ENCODE peak calls at places on chromosomes 4 and X, in four cellular contexts. M is NCI-H524 treated with DMSO at 0.1 percent for 48 hours, E is heart right ventricle, P is heart left ventricle. K is an unnamed sample.

GRCh38 chrX:120358687-120359086 is 3.2 kb upstream of the ATP1B4 start:
- DNase-seq in M (no peak), E (no peak), P (no peak), K (no peak)

GRCh38 chr4:30436394-30436793 is 283.8 kb upstream of the PCDH7 start:
- DNase-seq in M (no peak), E (no peak), P (no peak), K (no peak)

GRCh38 chr4:7460591-7460990 is 25.9 kb upstream of the PSAPL1 start:
- DNase-seq in M (no peak), E (peak), P (peak), K (no peak)

GRCh38 chr4:28690890-28691289 is 1830.2 kb downstream of the STIM2 start:
- DNase-seq in M (no peak), E (no peak), P (no peak), K (no peak)

GRCh38 chrX:65587616-65588526 is 53.3 kb upstream of the LAS1L start:
- DNase-seq in M (no peak), E (peak), P (peak), K (peak)

GRCh38 chrX:129959493-129959832 is 23.0 kb upstream of the BCORL1 start:
- DNase-seq in M (no peak), E (no peak), P (no peak), K (no peak)

GRCh38 chr4:8762951-8763735 is 108.5 kb downstream of the HMX1 start:
- DNase-seq in M (no peak), E (no peak), P (no peak), K (peak)

GRCh38 chr4:2069161-2069971 is 10.2 kb downstream of the NAT8L start:
- DNase-seq in M (no peak), E (no peak), P (peak), K (no peak)

GRCh38 chr4:7394681-7395451 is 39.9 kb downstream of the PSAPL1 start:
- DNase-seq in M (peak), E (no peak), P (no peak), K (peak)

GRCh38 chrX:153438522-153438921 is 7.3 kb downstream of the TREX2 start:
- DNase-seq in M (peak), E (no peak), P (no peak), K (no peak)

GRCh38 chr4:164779811-164780216 is 25.9 kb downstream of the SMIM31 start:
- DNase-seq in M (no peak), E (no peak), P (no peak), K (peak)

GRCh38 chr4:15577508-15577907 is 77.6 kb downstream of the FBXL5 start:
- DNase-seq in M (no peak), E (no peak), P (no peak), K (no peak)

GRCh38 chr4:99886146-99886545 is 8.1 kb downstream of the LAMTOR3 start:
- DNase-seq in M (no peak), E (no peak), P (no peak), K (no peak)

GRCh38 chr4:183350317-183351071 is 28.3 kb upstream of the CLDN24 start:
- DNase-seq in M (no peak), E (no peak), P (no peak), K (no peak)

GRCh38 chrX:126658447-126658846 is 105.8 kb upstream of the DCAF12L1 start:
- DNase-seq in M (no peak), E (no peak), P (no peak), K (no peak)

GRCh38 chrX:17788439-17788838 is 51.1 kb downstream of the SCML1 start:
- DNase-seq in M (no peak), E (peak), P (peak), K (peak)